ENCODE peak calls at places on chromosome 13, in eight cellular contexts. D, A, T, W, X, O, Q and E are unnamed samples.

GRCh38 chr13:39600766-39601165 is 2.2 kb downstream of the LHFPL6 start:
- DNase-seq in A (no peak), T (no peak), Q (no peak), D (no peak), O (peak), W (no peak), X (peak), E (no peak)

GRCh38 chr13:75968103-75968838 is 332.1 kb downstream of the LMO7 start:
- DNase-seq in Q (no peak), D (no peak), T (no peak), A (no peak), X (no peak), O (no peak), W (no peak), E (no peak)

GRCh38 chr13:27182844-27183497 is 11.4 kb upstream of the USP12 start:
- DNase-seq in X (no peak), W (no peak), Q (no peak), D (no peak), T (no peak), O (no peak), A (peak), E (no peak)

GRCh38 chr13:23848019-23848418 is 41.2 kb downstream of the MIPEP start:
- DNase-seq in X (no peak), T (no peak), W (no peak), O (no peak), Q (no peak), D (no peak), A (no peak), E (no peak)

GRCh38 chr13:42867232-42867631 is 85.8 kb downstream of the FAM216B start:
- DNase-seq in D (no peak), O (no peak), A (no peak), X (no peak), W (no peak), Q (no peak), T (no peak), E (no peak)

GRCh38 chr13:84191199-84191598 is 308.9 kb upstream of the SLITRK1 start:
- DNase-seq in W (no peak), Q (peak), D (no peak), A (no peak), O (no peak), T (no peak), X (no peak), E (no peak)

GRCh38 chr13:87671031-87671823 is at the start of gene SLITRK5:
- DNase-seq in D (peak), O (peak), Q (peak), A (peak), W (peak), X (peak), T (no peak), E (peak)

GRCh38 chr13:50993371-50993770 is 83.8 kb downstream of the RNASEH2B start:
- DNase-seq in O (no peak), A (no peak), Q (no peak), W (no peak), D (no peak), X (no peak), T (no peak), E (no peak)

GRCh38 chr13:27379694-27380596 is 44.5 kb upstream of the GTF3A start:
- DNase-seq in O (peak), Q (peak), X (no peak), T (no peak), D (peak), W (peak), A (peak), E (peak)

GRCh38 chr13:63190742-63191141 is 1775.1 kb upstream of the PCDH20 start:
- DNase-seq in T (no peak), D (no peak), Q (no peak), X (no peak), W (no peak), A (no peak), O (no peak), E (no peak)

GRCh38 chr13:73138967-73139491 is 80.2 kb downstream of the KLF5 start:
- DNase-seq in D (no peak), A (no peak), X (peak), O (no peak), W (no peak), T (no peak), Q (no peak), E (no peak)

GRCh38 chr13:106302011-106302410 is 233.5 kb downstream of the EFNB2 start:
- DNase-seq in T (no peak), W (no peak), O (no peak), D (no peak), Q (no peak), A (no peak), X (no peak), E (no peak)